ENCODE peak calls at places on chromosomes 4 and X, in four cellular contexts. One of them, this sample, is unnamed.

GRCh38 chr4:52950226-52950625 is 88.1 kb downstream of the RASL11B start:
- DNase-seq in ureter: no peak
- DNase-seq in NCI-H774: no peak
- DNase-seq in Ammon's horn: no peak
- DNase-seq in this sample: no peak

GRCh38 chrX:72421797-72422196 is 116.1 kb upstream of the CITED1 start:
- DNase-seq in ureter: no peak
- DNase-seq in Ammon's horn: no peak
- DNase-seq in NCI-H774: no peak
- DNase-seq in this sample: no peak

GRCh38 chr4:72302981-72303704 is 265.9 kb downstream of the ADAMTS3 start:
- DNase-seq in ureter: no peak
- DNase-seq in Ammon's horn: peak
- DNase-seq in NCI-H774: peak
- DNase-seq in this sample: peak

GRCh38 chrX:20265726-20266681 is 705 bp downstream of the RPS6KA3 start:
- DNase-seq in NCI-H774: no peak
- DNase-seq in ureter: peak
- DNase-seq in Ammon's horn: peak
- DNase-seq in this sample: no peak

GRCh38 chr4:184785813-184786212 is 40.0 kb downstream of the ACSL1 start:
- DNase-seq in ureter: no peak
- DNase-seq in Ammon's horn: no peak
- DNase-seq in NCI-H774: no peak
- DNase-seq in this sample: no peak

GRCh38 chr4:116055857-116056827 is 942.7 kb upstream of the NDST4 start:
- DNase-seq in ureter: no peak
- DNase-seq in NCI-H774: no peak
- DNase-seq in Ammon's horn: no peak
- DNase-seq in this sample: no peak

GRCh38 chrX:131405497-131405896 is 116.4 kb upstream of the IGSF1 start:
- DNase-seq in NCI-H774: no peak
- DNase-seq in ureter: no peak
- DNase-seq in Ammon's horn: no peak
- DNase-seq in this sample: no peak

GRCh38 chrX:47212381-47213293 is 5.8 kb upstream of the CDK16 start:
- DNase-seq in NCI-H774: no peak
- DNase-seq in ureter: no peak
- DNase-seq in Ammon's horn: no peak
- DNase-seq in this sample: no peak

GRCh38 chr4:25030283-25031076 is at the start of gene LGI2:
- DNase-seq in NCI-H774: peak
- DNase-seq in ureter: no peak
- DNase-seq in Ammon's horn: no peak
- DNase-seq in this sample: peak

GRCh38 chr4:5511791-5512190 is 196.6 kb downstream of the EVC2 start:
- DNase-seq in Ammon's horn: no peak
- DNase-seq in ureter: no peak
- DNase-seq in NCI-H774: no peak
- DNase-seq in this sample: no peak

GRCh38 chr4:7960790-7961655 is 21.4 kb upstream of the AFAP1 start:
- DNase-seq in ureter: peak
- DNase-seq in Ammon's horn: no peak
- DNase-seq in NCI-H774: no peak
- DNase-seq in this sample: no peak

GRCh38 chr4:76401654-76402053 is 19.3 kb downstream of the CCDC158 start:
- DNase-seq in Ammon's horn: no peak
- DNase-seq in ureter: no peak
- DNase-seq in NCI-H774: no peak
- DNase-seq in this sample: no peak

GRCh38 chr4:185735887-185736286 is 76.1 kb downstream of the SORBS2 start:
- DNase-seq in Ammon's horn: no peak
- DNase-seq in NCI-H774: no peak
- DNase-seq in ureter: no peak
- DNase-seq in this sample: no peak